ENCODE peak calls at places on chromosomes 6 and 20, in eight cellular contexts. H is HEK293T; Y is caudate nucleus; F is GM04504; R is activated CD8-positive, alpha-beta T cell treated with anti-CD3 and anti-CD28 coated beads for 36 hours; A is heart right ventricle; I is naive thymus-derived CD8-positive, alpha-beta T cell; T is small intestine. O is an unnamed sample.

GRCh38 chr6:63721181-63721580 is 85.6 kb downstream of the PHF3 start:
- DNase-seq in Y (no peak), I (no peak), H (no peak), F (no peak), T (no peak), R (no peak), A (no peak), O (no peak)

GRCh38 chr6:110618591-110619267 is 142.3 kb upstream of the SLC22A16 start:
- DNase-seq in I (no peak), H (peak; percentile 49), R (no peak), T (no peak), F (no peak), A (no peak), Y (no peak), O (no peak)

GRCh38 chr20:815914-816606 is 17.5 kb upstream of the FAM110A start:
- DNase-seq in R (peak; percentile 79), H (peak; percentile 74), F (peak; percentile 24), T (peak; percentile 72), Y (no peak), A (peak; percentile 43), I (peak; percentile 81), O (peak; percentile 32)

GRCh38 chr20:10670521-10671220 is 3.1 kb downstream of the JAG1 start:
- DNase-seq in H (no peak), Y (no peak), A (no peak), F (no peak), I (no peak), R (no peak), T (no peak), O (no peak)

GRCh38 chr6:42898891-42899361 is 16.9 kb upstream of the PTCRA start:
- DNase-seq in H (no peak), R (peak; percentile 87), I (peak; percentile 86), T (peak; percentile 69), A (no peak), Y (peak; percentile 33), F (no peak), O (peak; percentile 69)

GRCh38 chr20:23121766-23122095 is 35.6 kb upstream of the CD93 start:
- DNase-seq in T (no peak), I (no peak), Y (no peak), A (no peak), H (no peak), F (no peak), R (no peak), O (no peak)

GRCh38 chr6:142984386-142984785 is 39.4 kb upstream of the HIVEP2 start:
- DNase-seq in I (no peak), H (no peak), F (no peak), T (no peak), A (no peak), Y (no peak), R (no peak), O (no peak)

GRCh38 chr20:17835941-17836861 is 132.4 kb downstream of the SNX5 start:
- DNase-seq in I (no peak), Y (no peak), R (no peak), H (no peak), T (no peak), F (peak; percentile 63), A (peak; percentile 78), O (no peak)

GRCh38 chr6:86707545-86708120 is 229.7 kb upstream of the HTR1E start:
- DNase-seq in F (no peak), T (no peak), I (no peak), R (no peak), Y (no peak), H (no peak), A (no peak), O (no peak)

GRCh38 chr6:87944541-87944954 is 103.1 kb upstream of the SPACA1 start:
- DNase-seq in A (peak; percentile 71), R (no peak), H (peak; percentile 54), F (peak; percentile 35), I (no peak), T (peak; percentile 7), Y (no peak), O (peak; percentile 14)

GRCh38 chr6:42136508-42137191 is 5.8 kb downstream of the C6orf132 start:
- DNase-seq in A (no peak), F (no peak), Y (no peak), R (peak; percentile 78), H (peak; percentile 34), I (no peak), T (peak; percentile 96), O (no peak)

GRCh38 chr6:153231048-153231635 is 100.1 kb upstream of the RGS17 start:
- DNase-seq in H (peak; percentile 75), Y (peak; percentile 48), T (peak; percentile 37), F (peak; percentile 3), R (peak; percentile 65), A (peak; percentile 31), I (no peak), O (peak; percentile 57)

GRCh38 chr6:163469459-163469858 is 54.9 kb downstream of the QKI start:
- DNase-seq in Y (no peak), I (no peak), R (no peak), A (no peak), H (no peak), F (no peak), T (no peak), O (no peak)

GRCh38 chr6:43013020-43013842 is 515 bp downstream of the MEA1 start:
- DNase-seq in A (no peak), F (no peak), Y (peak; percentile 80), I (no peak), R (no peak), H (no peak), T (no peak), O (no peak)

GRCh38 chr6:12590901-12591300 is 125.7 kb upstream of the PHACTR1 start:
- DNase-seq in H (no peak), Y (no peak), R (no peak), A (no peak), F (no peak), T (no peak), I (no peak), O (no peak)

GRCh38 chr6:38143191-38144154 is 323.9 kb downstream of the ZFAND3 start:
- DNase-seq in F (no peak), Y (no peak), R (no peak), T (no peak), H (no peak), A (no peak), I (no peak), O (peak; percentile 21)

GRCh38 chr6:83883240-83883639 is 23.8 kb downstream of the CYB5R4 start:
- DNase-seq in H (no peak), F (no peak), T (no peak), R (no peak), I (no peak), A (no peak), Y (no peak), O (no peak)

GRCh38 chr6:90811596-90812226 is 224.8 kb upstream of the MAP3K7 start:
- DNase-seq in T (no peak), R (no peak), H (peak; percentile 46), I (no peak), F (no peak), A (no peak), Y (no peak), O (no peak)

GRCh38 chr20:35301426-35301825 is 9.2 kb upstream of the FAM83C start:
- DNase-seq in H (no peak), R (no peak), I (no peak), Y (no peak), F (no peak), A (no peak), T (no peak), O (no peak)

GRCh38 chr6:71533939-71534379 is 245.3 kb downstream of the OGFRL1 start:
- DNase-seq in A (no peak), I (no peak), H (no peak), R (no peak), F (no peak), T (peak; percentile 2), Y (no peak), O (no peak)

GRCh38 chr20:34703061-34703572 is 1.0 kb upstream of the TP53INP2 start:
- DNase-seq in T (no peak), H (no peak), I (no peak), F (no peak), R (no peak), Y (no peak), A (no peak), O (no peak)

GRCh38 chr6:129340983-129341382 is 369.0 kb downstream of the ARHGAP18 start:
- DNase-seq in R (no peak), A (peak; percentile 21), H (no peak), T (no peak), F (peak; percentile 93), I (no peak), Y (no peak), O (no peak)

GRCh38 chr20:25197173-25197869 is 1.8 kb downstream of the ENTPD6 start:
- DNase-seq in R (peak; percentile 25), Y (no peak), I (no peak), T (peak; percentile 43), A (no peak), F (no peak), H (no peak), O (no peak)

GRCh38 chr6:155380666-155381332 is 66.5 kb upstream of the TFB1M start:
- DNase-seq in A (no peak), Y (no peak), I (no peak), F (no peak), H (no peak), T (no peak), R (no peak), O (no peak)

GRCh38 chr6:32623693-32624092 is 13.5 kb upstream of the HLA-DQA1 start:
- DNase-seq in R (no peak), Y (no peak), I (no peak), A (no peak), T (no peak), F (no peak), H (no peak), O (no peak)

GRCh38 chr6:34414999-34415858 is 10.6 kb downstream of the RPS10 start:
- DNase-seq in T (peak; percentile 94), F (peak; percentile 54), Y (peak; percentile 21), H (peak; percentile 53), A (no peak), I (peak; percentile 72), R (peak; percentile 53), O (peak; percentile 44)

GRCh38 chr20:57390604-57391438 is at the start of gene RBM38:
- DNase-seq in I (peak; percentile 81), A (peak; percentile 78), R (peak; percentile 82), H (peak; percentile 95), T (peak; percentile 70), Y (peak; percentile 72), F (peak; percentile 32), O (peak; percentile 37)

GRCh38 chr6:89734526-89734925 is 85.1 kb downstream of the MDN1 start:
- DNase-seq in I (no peak), H (no peak), T (no peak), Y (no peak), R (no peak), F (no peak), A (no peak), O (no peak)

GRCh38 chr6:1619106-1619665 is 9.5 kb downstream of the FOXC1 start:
- DNase-seq in H (no peak), R (no peak), I (peak; percentile 14), Y (no peak), F (no peak), T (no peak), A (no peak), O (no peak)

GRCh38 chr6:79330723-79331122 is 96.2 kb upstream of the HMGN3 start:
- DNase-seq in Y (no peak), A (no peak), F (no peak), T (no peak), H (no peak), I (no peak), R (no peak), O (no peak)

GRCh38 chr20:34954905-34955231 is 738 bp downstream of the GSS start:
- DNase-seq in A (no peak), Y (no peak), T (peak; percentile 58), F (peak; percentile 12), I (no peak), R (no peak), H (peak; percentile 30), O (no peak)

GRCh38 chr20:44001667-44002596 is 87.3 kb downstream of the TOX2 start:
- DNase-seq in H (no peak), T (no peak), R (peak; percentile 35), I (peak; percentile 38), Y (no peak), F (no peak), A (no peak), O (no peak)

GRCh38 chr6:4346659-4347333 is 211.4 kb upstream of the ECI2 start:
- DNase-seq in Y (no peak), A (peak; percentile 43), H (no peak), F (no peak), R (no peak), I (no peak), T (no peak), O (no peak)

GRCh38 chr6:133923938-133924593 is 29.0 kb upstream of the TBPL1 start:
- DNase-seq in F (peak; percentile 53), I (peak; percentile 76), Y (peak; percentile 18), H (peak; percentile 70), T (peak; percentile 82), A (no peak), R (peak; percentile 76), O (no peak)

O was measured in nucleus accumbens.